ENCODE peak calls at places on chromosomes 6 and 20, in four cellular contexts. B is effector CD4-positive, alpha-beta T cell; O is CD4-positive, alpha-beta T cell; R is EL. W is an unnamed sample.
A peak's percentile ranks its signal among the peaks of the same experiment; 100 is the strongest.

GRCh38 chr6:144756469-144756868 is 471.3 kb downstream of the UTRN start:
- DNase-seq in B (no peak), O (no peak), R (no peak), W (no peak)

GRCh38 chr20:52076164-52076563 is 115.4 kb downstream of the ZFP64 start:
- DNase-seq in B (no peak), R (peak; percentile 30), O (no peak), W (peak; percentile 48)

GRCh38 chr6:136319732-136320131 is 30.1 kb upstream of the BCLAF1 start:
- DNase-seq in B (no peak), R (no peak), O (no peak), W (no peak)

GRCh38 chr20:19876828-19877227 is 118.8 kb downstream of the RIN2 start:
- DNase-seq in O (no peak), B (no peak), R (no peak), W (no peak)

GRCh38 chr6:35397806-35398418 is 54.2 kb upstream of the FANCE start:
- DNase-seq in R (no peak), B (no peak), O (no peak), W (no peak)

GRCh38 chr6:118712955-118713354 is 61.6 kb upstream of the CEP85L start:
- DNase-seq in O (no peak), B (no peak), R (peak; percentile 68), W (peak; percentile 24)

GRCh38 chr6:157804448-157805327 is 18.4 kb upstream of the SNX9 start:
- DNase-seq in R (peak; percentile 29), B (no peak), O (no peak), W (no peak)

GRCh38 chr6:154653853-154654252 is 79.4 kb upstream of the SCAF8 start:
- DNase-seq in R (peak; percentile 82), O (no peak), B (no peak), W (peak; percentile 73)

GRCh38 chr6:141635621-141636020 is 497.1 kb upstream of the GJE1 start:
- DNase-seq in B (no peak), O (no peak), R (no peak), W (no peak)

GRCh38 chr6:111803384-111803783 is 69.9 kb downstream of the FYN start:
- DNase-seq in R (no peak), O (no peak), B (no peak), W (no peak)

GRCh38 chr6:11258260-11259237 is 26.1 kb upstream of the NEDD9 start:
- DNase-seq in B (no peak), O (no peak), R (no peak), W (peak; percentile 43)

GRCh38 chr6:80638222-80639055 is 532.0 kb downstream of the BCKDHB start:
- DNase-seq in O (no peak), R (peak; percentile 95), B (no peak), W (peak; percentile 97)

GRCh38 chr6:53358440-53359087 is 9.8 kb upstream of the ELOVL5 start:
- DNase-seq in O (no peak), B (no peak), R (no peak), W (no peak)

GRCh38 chr6:85669735-85670194 is 27.1 kb upstream of the SYNCRIP start:
- DNase-seq in B (peak; percentile 28), R (peak; percentile 81), O (peak; percentile 22), W (peak; percentile 65)

GRCh38 chr6:166586424-166587156 is at the start of gene RAMACL:
- DNase-seq in O (peak; percentile 48), B (peak; percentile 30), R (no peak), W (no peak)

GRCh38 chr6:128455959-128456358 is 64.4 kb downstream of the PTPRK start:
- DNase-seq in B (no peak), R (no peak), O (no peak), W (no peak)

GRCh38 chr6:16721977-16722376 is 39.3 kb downstream of the ATXN1 start:
- DNase-seq in B (no peak), O (no peak), R (no peak), W (no peak)

GRCh38 chr6:111938710-111939109 is 65.5 kb upstream of the FYN start:
- DNase-seq in O (no peak), B (no peak), R (peak; percentile 80), W (peak; percentile 93)

GRCh38 chr6:2529217-2529719 is 221.5 kb downstream of the MYLK4 start:
- DNase-seq in O (no peak), B (no peak), R (no peak), W (no peak)

GRCh38 chr6:11667876-11668275 is 110.7 kb downstream of the ADTRP start:
- DNase-seq in O (no peak), R (peak; percentile 49), B (no peak), W (no peak)

GRCh38 chr6:12324096-12324495 is 33.9 kb downstream of the EDN1 start:
- DNase-seq in O (no peak), B (no peak), R (peak; percentile 78), W (peak; percentile 83)

GRCh38 chr6:137764464-137764863 is 102.6 kb upstream of the TNFAIP3 start:
- DNase-seq in R (peak; percentile 79), B (no peak), O (no peak), W (peak; percentile 79)

GRCh38 chr6:21441386-21441785 is 152.2 kb upstream of the SOX4 start:
- DNase-seq in O (no peak), B (no peak), R (peak; percentile 24), W (peak; percentile 18)

GRCh38 chr20:17273711-17274110 is 46.9 kb downstream of the PCSK2 start:
- DNase-seq in B (no peak), O (no peak), R (no peak), W (no peak)

GRCh38 chr6:40792183-40792582 is 205.0 kb upstream of the LRFN2 start:
- DNase-seq in B (no peak), R (no peak), O (no peak), W (no peak)

GRCh38 chr20:46438156-46438750 is 31.8 kb upstream of the ELMO2 start:
- DNase-seq in B (peak; percentile 6), O (no peak), R (peak; percentile 37), W (peak; percentile 11)

GRCh38 chr6:128882991-128883571 is at the start of gene LAMA2:
- DNase-seq in B (no peak), R (peak; percentile 79), O (no peak), W (peak; percentile 82)

GRCh38 chr6:109340811-109341210 is 41.5 kb downstream of the CD164 start:
- DNase-seq in B (no peak), R (no peak), O (no peak), W (no peak)

GRCh38 chr6:11460001-11460668 is 77.4 kb upstream of the TMEM170B start:
- DNase-seq in O (no peak), R (peak; percentile 23), B (no peak), W (peak; percentile 13)

GRCh38 chr20:42775866-42776265 is 413.8 kb downstream of the PTPRT start:
- DNase-seq in R (no peak), O (no peak), B (no peak), W (no peak)

GRCh38 chr6:106658469-106658868 is 29.1 kb downstream of the QRSL1 start:
- DNase-seq in O (no peak), B (no peak), R (no peak), W (no peak)